ENCODE peak calls at places on chromosomes 16 and 17, in seven cellular contexts. One of them, this sample, is unnamed.

GRCh38 chr17:47257651-47258339 is 4.2 kb downstream of the ITGB3 start:
- DNase-seq in KG1: no peak
- DNase-seq in D341Med: no peak
- DNase-seq in Kasumi-1: no peak
- DNase-seq in dorsolateral prefrontal cortex: no peak
- DNase-seq in NCI-H2107: no peak
- DNase-seq in activated T-cell treated with anti-CD3 and anti-CD28 coated beads, Interleukin-2, amount 50 U/mL, for 72 hours: no peak
- DNase-seq in this sample: no peak

GRCh38 chr16:9105189-9105588 is 13.7 kb downstream of the HAPSTR1 start:
- DNase-seq in KG1: no peak
- DNase-seq in D341Med: no peak
- DNase-seq in Kasumi-1: no peak
- DNase-seq in dorsolateral prefrontal cortex: no peak
- DNase-seq in NCI-H2107: no peak
- DNase-seq in activated T-cell treated with anti-CD3 and anti-CD28 coated beads, Interleukin-2, amount 50 U/mL, for 72 hours: no peak
- DNase-seq in this sample: no peak

GRCh38 chr16:24976971-24977672 is 38.0 kb downstream of the ARHGAP17 start:
- DNase-seq in KG1: no peak
- DNase-seq in D341Med: no peak
- DNase-seq in Kasumi-1: no peak
- DNase-seq in dorsolateral prefrontal cortex: no peak
- DNase-seq in NCI-H2107: no peak
- DNase-seq in activated T-cell treated with anti-CD3 and anti-CD28 coated beads, Interleukin-2, amount 50 U/mL, for 72 hours: no peak
- DNase-seq in this sample: no peak

GRCh38 chr16:20704281-20704680 is 6.8 kb upstream of the ACSM1 start:
- DNase-seq in KG1: no peak
- DNase-seq in D341Med: no peak
- DNase-seq in Kasumi-1: no peak
- DNase-seq in dorsolateral prefrontal cortex: no peak
- DNase-seq in NCI-H2107: no peak
- DNase-seq in activated T-cell treated with anti-CD3 and anti-CD28 coated beads, Interleukin-2, amount 50 U/mL, for 72 hours: no peak
- DNase-seq in this sample: no peak

GRCh38 chr17:64059756-64060155 is 39.3 kb upstream of the ICAM2 start:
- DNase-seq in KG1: no peak
- DNase-seq in D341Med: no peak
- DNase-seq in Kasumi-1: no peak
- DNase-seq in dorsolateral prefrontal cortex: no peak
- DNase-seq in NCI-H2107: no peak
- DNase-seq in activated T-cell treated with anti-CD3 and anti-CD28 coated beads, Interleukin-2, amount 50 U/mL, for 72 hours: no peak
- DNase-seq in this sample: no peak

GRCh38 chr16:67397812-67398545 is 4.7 kb upstream of the TPPP3 start:
- DNase-seq in KG1: no peak
- DNase-seq in D341Med: no peak
- DNase-seq in Kasumi-1: no peak
- DNase-seq in dorsolateral prefrontal cortex: no peak
- DNase-seq in NCI-H2107: peak; percentile 49
- DNase-seq in activated T-cell treated with anti-CD3 and anti-CD28 coated beads, Interleukin-2, amount 50 U/mL, for 72 hours: no peak
- DNase-seq in this sample: no peak

GRCh38 chr17:82536220-82537201 is 17.0 kb downstream of the FOXK2 start:
- DNase-seq in KG1: no peak
- DNase-seq in D341Med: peak; percentile 55
- DNase-seq in Kasumi-1: no peak
- DNase-seq in dorsolateral prefrontal cortex: no peak
- DNase-seq in NCI-H2107: no peak
- DNase-seq in activated T-cell treated with anti-CD3 and anti-CD28 coated beads, Interleukin-2, amount 50 U/mL, for 72 hours: no peak
- DNase-seq in this sample: no peak

GRCh38 chr17:65332375-65332774 is 195.2 kb downstream of the RGS9 start:
- DNase-seq in KG1: no peak
- DNase-seq in D341Med: no peak
- DNase-seq in Kasumi-1: no peak
- DNase-seq in dorsolateral prefrontal cortex: no peak
- DNase-seq in NCI-H2107: no peak
- DNase-seq in activated T-cell treated with anti-CD3 and anti-CD28 coated beads, Interleukin-2, amount 50 U/mL, for 72 hours: no peak
- DNase-seq in this sample: no peak

GRCh38 chr17:28370035-28370743 is at the start of gene VTN:
- DNase-seq in KG1: no peak
- DNase-seq in D341Med: peak; percentile 69
- DNase-seq in Kasumi-1: peak; percentile 17
- DNase-seq in dorsolateral prefrontal cortex: no peak
- DNase-seq in NCI-H2107: no peak
- DNase-seq in activated T-cell treated with anti-CD3 and anti-CD28 coated beads, Interleukin-2, amount 50 U/mL, for 72 hours: no peak
- DNase-seq in this sample: no peak

GRCh38 chr17:67716405-67716798 is 1.3 kb upstream of the NOL11 start:
- DNase-seq in KG1: no peak
- DNase-seq in D341Med: no peak
- DNase-seq in Kasumi-1: no peak
- DNase-seq in dorsolateral prefrontal cortex: no peak
- DNase-seq in NCI-H2107: no peak
- DNase-seq in activated T-cell treated with anti-CD3 and anti-CD28 coated beads, Interleukin-2, amount 50 U/mL, for 72 hours: no peak
- DNase-seq in this sample: no peak

GRCh38 chr16:58119509-58119845 is 9.7 kb downstream of the CFAP20 start:
- DNase-seq in KG1: no peak
- DNase-seq in D341Med: no peak
- DNase-seq in Kasumi-1: no peak
- DNase-seq in dorsolateral prefrontal cortex: no peak
- DNase-seq in NCI-H2107: no peak
- DNase-seq in activated T-cell treated with anti-CD3 and anti-CD28 coated beads, Interleukin-2, amount 50 U/mL, for 72 hours: no peak
- DNase-seq in this sample: no peak

GRCh38 chr16:48613061-48613957 is 3.3 kb upstream of the N4BP1 start:
- DNase-seq in KG1: peak; percentile 47
- DNase-seq in D341Med: no peak
- DNase-seq in Kasumi-1: peak; percentile 41
- DNase-seq in dorsolateral prefrontal cortex: no peak
- DNase-seq in NCI-H2107: no peak
- DNase-seq in activated T-cell treated with anti-CD3 and anti-CD28 coated beads, Interleukin-2, amount 50 U/mL, for 72 hours: peak; percentile 69
- DNase-seq in this sample: peak; percentile 51

GRCh38 chr16:79592150-79592549 is 8.4 kb downstream of the MAF start:
- DNase-seq in KG1: no peak
- DNase-seq in D341Med: no peak
- DNase-seq in Kasumi-1: no peak
- DNase-seq in dorsolateral prefrontal cortex: no peak
- DNase-seq in NCI-H2107: no peak
- DNase-seq in activated T-cell treated with anti-CD3 and anti-CD28 coated beads, Interleukin-2, amount 50 U/mL, for 72 hours: no peak
- DNase-seq in this sample: no peak

GRCh38 chr17:39014795-39015545 is 47.8 kb upstream of the FBXO47 start:
- DNase-seq in KG1: no peak
- DNase-seq in D341Med: no peak
- DNase-seq in Kasumi-1: no peak
- DNase-seq in dorsolateral prefrontal cortex: no peak
- DNase-seq in NCI-H2107: no peak
- DNase-seq in activated T-cell treated with anti-CD3 and anti-CD28 coated beads, Interleukin-2, amount 50 U/mL, for 72 hours: no peak
- DNase-seq in this sample: no peak

GRCh38 chr17:19270347-19270950 is 33.3 kb downstream of the EPN2 start:
- DNase-seq in KG1: no peak
- DNase-seq in D341Med: no peak
- DNase-seq in Kasumi-1: no peak
- DNase-seq in dorsolateral prefrontal cortex: no peak
- DNase-seq in NCI-H2107: no peak
- DNase-seq in activated T-cell treated with anti-CD3 and anti-CD28 coated beads, Interleukin-2, amount 50 U/mL, for 72 hours: no peak
- DNase-seq in this sample: no peak

This sample was measured in stimulated activated naive CD8-positive, alpha-beta T cell treated with anti-CD3 and anti-CD28 coated beads, Interleukin-15, Interleukin-2, amounts not matched to agents 100 U/mL and 50 U/mL, for 24 hours.